ENCODE peak calls at places on chromosomes 1 and 21, in six cellular contexts. P is suprapubic skin, Z is stomach, B is transverse colon, F is K562, C is GM12878. V is an unnamed sample.

GRCh38 chr1:10561955-10562354 is 87.2 kb downstream of the PEX14 start:
- DNase-seq in Z (no peak), B (no peak), P (no peak), F (no peak), C (no peak), V (no peak)

GRCh38 chr1:23554481-23555224 is 4.6 kb downstream of the ID3 start:
- DNase-seq in C (no peak), F (peak), B (peak), P (peak), Z (peak), V (peak)

GRCh38 chr1:12539705-12540579 is 78.1 kb downstream of the DHRS3 start:
- DNase-seq in P (peak), Z (peak), C (no peak), B (peak), F (peak), V (peak)

GRCh38 chr1:100187912-100188311 is 9.9 kb upstream of the LRRC39 start:
- DNase-seq in C (no peak), F (no peak), P (peak), Z (peak), B (peak), V (no peak)

GRCh38 chr1:100415217-100415778 is 63.0 kb downstream of the CDC14A start:
- DNase-seq in Z (no peak), F (no peak), P (no peak), B (no peak), C (no peak), V (no peak)

GRCh38 chr1:240888039-240888786 is 276.3 kb upstream of the GREM2 start:
- DNase-seq in C (no peak), F (peak), B (peak), P (no peak), Z (peak), V (no peak)

GRCh38 chr1:117146570-117147340 is 25.2 kb upstream of the TRIM45 start:
- DNase-seq in B (no peak), C (no peak), Z (no peak), F (no peak), P (no peak), V (no peak)

GRCh38 chr1:79042117-79042516 is 35.6 kb upstream of the ADGRL4 start:
- DNase-seq in P (no peak), F (no peak), B (no peak), Z (no peak), C (peak), V (no peak)

GRCh38 chr1:172383541-172383940 is 36.9 kb upstream of the C1orf105 start:
- DNase-seq in B (no peak), F (no peak), P (no peak), Z (no peak), C (no peak), V (no peak)

GRCh38 chr1:35637401-35637809 is 3.9 kb downstream of the PSMB2 start:
- DNase-seq in Z (no peak), C (peak), B (no peak), P (no peak), F (no peak), V (no peak)

GRCh38 chr1:233361876-233362275 is 34.4 kb downstream of the MAP3K21 start:
- DNase-seq in C (no peak), F (no peak), Z (no peak), P (no peak), B (no peak), V (no peak)

GRCh38 chr1:147851149-147851548 is 51.4 kb upstream of the GJA8 start:
- DNase-seq in P (no peak), Z (no peak), C (no peak), B (no peak), F (peak), V (no peak)

GRCh38 chr1:16204634-16205332 is 7.7 kb downstream of the ARHGEF19 start:
- DNase-seq in F (peak), C (no peak), Z (peak), P (no peak), B (peak), V (no peak)

GRCh38 chr1:6171546-6172124 is 8.5 kb downstream of the CHD5 start:
- DNase-seq in B (no peak), P (no peak), F (peak), Z (no peak), C (no peak), V (no peak)

GRCh38 chr1:40582121-40582520 is 50.7 kb downstream of the ZNF684 start:
- DNase-seq in B (no peak), P (no peak), Z (no peak), C (no peak), F (no peak), V (no peak)

GRCh38 chr1:18948913-18949688 is 7.4 kb downstream of the IFFO2 start:
- DNase-seq in P (no peak), B (no peak), Z (peak), C (no peak), F (no peak), V (no peak)

GRCh38 chr1:179876289-179876715 is 1.3 kb downstream of the TOR1AIP2 start:
- DNase-seq in F (no peak), C (no peak), B (peak), P (no peak), Z (no peak), V (no peak)

GRCh38 chr1:218447010-218447689 is 102.0 kb downstream of the TGFB2 start:
- DNase-seq in C (no peak), P (no peak), B (no peak), F (no peak), Z (no peak), V (no peak)

GRCh38 chr21:17725339-17725738 is 93.8 kb downstream of the C21orf91 start:
- DNase-seq in F (no peak), C (no peak), B (no peak), Z (no peak), P (no peak), V (no peak)

GRCh38 chr1:88595355-88595754 is 88.7 kb upstream of the PKN2 start:
- DNase-seq in Z (no peak), C (peak), B (no peak), P (no peak), F (peak), V (no peak)

GRCh38 chr1:234611799-234612351 is 1.9 kb upstream of the IRF2BP2 start:
- DNase-seq in P (peak), B (peak), F (no peak), C (no peak), Z (peak), V (no peak)

GRCh38 chr1:181043025-181043880 is 9.5 kb downstream of the MR1 start:
- DNase-seq in F (no peak), P (no peak), Z (no peak), C (no peak), B (peak), V (no peak)

GRCh38 chr1:55402117-55402516 is 187.0 kb upstream of the USP24 start:
- DNase-seq in C (no peak), Z (no peak), P (no peak), F (no peak), B (no peak), V (no peak)

GRCh38 chr1:181119076-181119989 is 30.8 kb downstream of the IER5 start:
- DNase-seq in F (no peak), P (no peak), Z (no peak), B (no peak), C (no peak), V (no peak)

GRCh38 chr21:20662523-20662922 is 335.7 kb upstream of the NCAM2 start:
- DNase-seq in Z (no peak), B (no peak), P (no peak), F (no peak), C (no peak), V (no peak)

GRCh38 chr1:194570449-194570848 is 1384.0 kb upstream of the B3GALT2 start:
- DNase-seq in Z (no peak), F (no peak), P (no peak), C (no peak), B (no peak), V (no peak)

GRCh38 chr1:36494971-36495370 is 12.3 kb upstream of the CSF3R start:
- DNase-seq in C (no peak), F (no peak), Z (no peak), B (no peak), P (no peak), V (no peak)

GRCh38 chr1:241447056-241447649 is 72.4 kb downstream of the FH start:
- DNase-seq in P (no peak), Z (no peak), F (no peak), B (no peak), C (no peak), V (no peak)

GRCh38 chr21:44300262-44300959 is 558 bp downstream of the PFKL start:
- DNase-seq in F (peak), P (peak), B (peak), Z (peak), C (no peak), V (peak)

GRCh38 chr1:248886237-248886895 is 19.7 kb upstream of the PGBD2 start:
- DNase-seq in C (no peak), F (no peak), B (no peak), Z (no peak), P (no peak), V (no peak)

GRCh38 chr1:10557714-10558113 is 83.0 kb downstream of the PEX14 start:
- DNase-seq in F (no peak), Z (no peak), C (no peak), B (no peak), P (no peak), V (no peak)

GRCh38 chr1:37574834-37575479 is 18.2 kb downstream of the DNALI1 start:
- DNase-seq in F (no peak), Z (no peak), C (no peak), P (no peak), B (no peak), V (no peak)

DNA sequence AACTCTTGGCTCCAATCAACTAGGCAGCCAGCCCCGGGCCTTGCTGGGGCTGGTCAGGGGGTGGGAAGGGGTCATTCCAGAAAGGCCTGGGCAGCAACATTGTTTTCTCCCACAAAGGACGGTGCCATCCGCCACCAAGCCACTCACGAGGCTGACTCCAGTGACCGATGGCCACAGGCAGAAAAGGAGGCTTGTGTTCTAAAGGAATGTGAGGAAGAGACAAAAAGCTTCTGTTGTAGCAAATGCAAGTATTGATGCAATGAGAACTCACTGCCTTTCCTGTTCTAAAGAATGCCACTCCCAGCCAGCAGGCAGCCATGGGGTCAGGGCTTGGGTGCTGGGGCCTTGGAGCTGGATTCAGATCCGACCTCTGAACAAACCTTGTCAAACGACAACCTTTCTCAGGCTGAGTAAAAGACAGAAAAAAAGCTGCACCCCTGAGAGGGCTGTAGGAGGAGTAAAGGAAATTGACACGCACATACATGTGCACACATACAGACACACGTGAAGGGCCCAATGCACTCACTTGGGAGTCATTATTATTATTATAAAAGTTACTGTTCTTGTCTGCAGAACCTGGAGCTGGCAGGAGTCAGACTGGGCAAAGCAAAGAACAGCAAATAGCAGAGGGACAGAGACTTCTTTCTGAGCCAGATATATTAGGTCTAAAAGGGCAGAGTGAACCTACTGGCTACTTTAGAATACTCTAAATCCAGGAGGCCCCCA is 13.9 kb upstream of the PRMT2 start:
- DNase-seq in B (no peak), P (peak), F (no peak), C (no peak), Z (no peak), V (no peak)
- TF ChIP-seq EP300 in B (no peak), P (no peak), F (no peak), C (no peak), Z (no peak), V (no peak)

GRCh38 chr1:2151252-2151651 is 43.3 kb downstream of the FAAP20 start:
- DNase-seq in F (no peak), P (no peak), C (no peak), Z (no peak), B (no peak), V (no peak)

GRCh38 chr1:2150836-2151235 is 43.7 kb downstream of the FAAP20 start:
- DNase-seq in C (no peak), B (no peak), F (no peak), Z (no peak), P (no peak), V (no peak)

GRCh38 chr1:2145946-2146835 is 48.4 kb downstream of the FAAP20 start:
- DNase-seq in Z (no peak), C (no peak), F (no peak), B (no peak), P (no peak), V (no peak)

GRCh38 chr1:2146836-2147517 is 47.6 kb downstream of the FAAP20 start:
- DNase-seq in C (no peak), F (no peak), Z (no peak), P (no peak), B (no peak), V (no peak)

DNA sequence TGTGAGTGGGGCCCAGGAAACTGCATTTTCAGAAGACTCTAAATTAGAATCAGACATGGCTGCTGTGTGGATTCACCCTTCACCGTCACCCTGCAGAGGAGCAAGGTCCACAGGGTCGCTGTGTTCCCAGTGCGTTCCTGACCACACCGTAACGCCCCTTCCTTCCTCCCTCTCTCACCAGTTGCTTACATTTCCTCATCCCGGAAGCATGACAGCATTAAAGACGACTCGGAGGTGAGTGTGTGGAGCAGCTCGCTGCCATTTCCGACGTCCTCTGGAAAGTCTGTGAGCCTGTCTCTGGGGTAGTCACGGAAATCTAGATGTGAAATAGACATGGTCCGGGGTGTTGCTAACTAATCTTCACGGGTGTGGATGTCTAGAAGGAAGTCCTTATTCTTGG is 45.9 kb downstream of the FAAP20 start:
- DNase-seq in C (no peak), P (no peak), B (peak), Z (peak), F (no peak), V (no peak)
- TF ChIP-seq POLR2AphosphoS5 in C (no peak), P (no peak), B (no peak), Z (peak), F (no peak), V (peak)

DNA sequence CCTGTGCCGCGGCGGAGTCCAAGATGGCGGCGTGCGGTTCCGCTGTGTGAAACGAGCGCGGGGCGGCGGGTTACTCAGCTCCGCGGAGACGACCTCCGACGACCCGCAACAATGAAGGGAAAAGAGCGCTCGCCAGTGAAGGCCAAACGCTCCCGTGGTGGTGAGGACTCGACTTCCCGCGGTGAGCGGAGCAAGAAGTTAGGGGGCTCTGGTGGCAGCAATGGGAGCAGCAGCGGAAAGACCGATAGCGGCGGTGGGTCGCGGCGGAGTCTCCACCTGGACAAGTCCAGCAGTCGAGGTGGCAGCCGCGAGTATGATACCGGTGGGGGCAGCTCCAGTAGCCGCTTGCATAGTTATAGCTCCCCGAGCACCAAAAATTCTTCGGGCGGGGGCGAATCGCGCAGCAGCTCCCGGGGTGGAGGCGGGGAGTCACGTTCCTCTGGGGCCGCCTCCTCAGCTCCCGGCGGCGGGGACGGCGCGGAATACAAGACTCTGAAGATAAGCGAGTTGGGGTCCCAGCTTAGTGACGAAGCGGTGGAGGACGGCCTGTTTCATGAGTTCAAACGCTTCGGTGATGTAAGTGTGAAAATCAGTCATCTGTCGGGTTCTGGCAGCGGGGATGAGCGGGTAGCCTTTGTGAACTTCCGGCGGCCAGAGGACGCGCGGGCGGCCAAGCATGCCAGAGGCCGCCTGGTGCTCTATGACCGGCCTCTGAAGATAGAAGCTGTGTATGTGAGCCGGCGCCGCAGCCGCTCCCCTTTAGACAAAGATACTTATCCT is 440 bp downstream of the RBM15 start:
- DNase-seq in C (no peak), F (peak), Z (peak), P (peak), B (peak), V (peak)
- TF ChIP-seq EP300 in C (no peak), F (no peak), Z (no peak), P (no peak), B (no peak), V (no peak)

DNA sequence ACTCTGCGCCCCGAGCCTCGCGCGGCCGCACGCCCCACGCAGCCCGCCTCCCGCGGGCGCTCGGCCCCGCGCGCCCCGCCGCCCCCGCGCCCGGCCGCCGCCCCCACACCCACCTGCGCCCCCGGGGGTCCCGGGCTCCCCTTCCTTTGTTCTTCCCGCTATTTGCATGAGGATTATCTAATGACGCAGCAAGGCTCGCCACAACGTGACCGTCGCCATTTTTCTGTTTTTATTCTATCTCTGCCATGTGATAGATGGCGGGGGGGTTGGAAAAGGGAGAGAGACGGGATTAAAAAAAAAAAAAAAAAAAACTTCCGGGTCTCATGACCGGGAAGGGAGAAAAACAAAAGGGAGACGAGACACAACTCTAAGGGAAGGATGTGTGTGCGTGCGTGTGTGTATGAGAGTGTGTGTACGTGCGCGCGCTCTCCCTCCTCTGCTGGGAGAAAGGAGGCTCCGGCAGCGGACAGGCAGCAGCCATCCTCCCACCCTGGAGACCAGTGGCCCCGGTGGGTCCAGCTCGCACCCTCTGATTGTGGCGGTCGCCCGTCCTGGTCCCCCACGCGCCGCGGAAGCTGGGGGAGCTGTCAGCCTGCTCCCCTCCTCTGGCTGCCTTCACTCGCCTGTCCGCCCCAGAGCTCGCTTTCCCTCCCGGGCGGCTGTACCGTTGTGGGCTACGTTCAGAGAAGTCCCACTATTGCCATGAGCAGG is 80.4 kb upstream of the AK4 start:
- DNase-seq in B (peak), C (no peak), P (peak), F (peak), Z (peak), V (peak)
- TF ChIP-seq POLR2AphosphoS5 in B (peak), C (no peak), P (no peak), F (no peak), Z (peak), V (peak)

GRCh38 chr1:183234660-183235476 is 48.8 kb downstream of the LAMC2 start:
- DNase-seq in F (peak), B (peak), C (no peak), Z (peak), P (peak), V (no peak)
- TF ChIP-seq EP300 in F (no peak), B (no peak), C (no peak), Z (no peak), P (no peak), V (no peak)

GRCh38 chr1:196403803-196404690 is 204.2 kb downstream of the KCNT2 start:
- DNase-seq in Z (no peak), P (no peak), B (no peak), C (no peak), F (no peak), V (no peak)

GRCh38 chr1:196399713-196400112 is 208.5 kb downstream of the KCNT2 start:
- DNase-seq in B (no peak), Z (no peak), F (no peak), P (no peak), C (no peak), V (no peak)

GRCh38 chr1:196401454-196401838 is 206.8 kb downstream of the KCNT2 start:
- DNase-seq in C (no peak), P (no peak), B (no peak), F (no peak), Z (no peak), V (no peak)

GRCh38 chr1:196405839-196406238 is 202.4 kb downstream of the KCNT2 start:
- DNase-seq in P (no peak), B (no peak), C (no peak), Z (no peak), F (no peak), V (no peak)

DNA sequence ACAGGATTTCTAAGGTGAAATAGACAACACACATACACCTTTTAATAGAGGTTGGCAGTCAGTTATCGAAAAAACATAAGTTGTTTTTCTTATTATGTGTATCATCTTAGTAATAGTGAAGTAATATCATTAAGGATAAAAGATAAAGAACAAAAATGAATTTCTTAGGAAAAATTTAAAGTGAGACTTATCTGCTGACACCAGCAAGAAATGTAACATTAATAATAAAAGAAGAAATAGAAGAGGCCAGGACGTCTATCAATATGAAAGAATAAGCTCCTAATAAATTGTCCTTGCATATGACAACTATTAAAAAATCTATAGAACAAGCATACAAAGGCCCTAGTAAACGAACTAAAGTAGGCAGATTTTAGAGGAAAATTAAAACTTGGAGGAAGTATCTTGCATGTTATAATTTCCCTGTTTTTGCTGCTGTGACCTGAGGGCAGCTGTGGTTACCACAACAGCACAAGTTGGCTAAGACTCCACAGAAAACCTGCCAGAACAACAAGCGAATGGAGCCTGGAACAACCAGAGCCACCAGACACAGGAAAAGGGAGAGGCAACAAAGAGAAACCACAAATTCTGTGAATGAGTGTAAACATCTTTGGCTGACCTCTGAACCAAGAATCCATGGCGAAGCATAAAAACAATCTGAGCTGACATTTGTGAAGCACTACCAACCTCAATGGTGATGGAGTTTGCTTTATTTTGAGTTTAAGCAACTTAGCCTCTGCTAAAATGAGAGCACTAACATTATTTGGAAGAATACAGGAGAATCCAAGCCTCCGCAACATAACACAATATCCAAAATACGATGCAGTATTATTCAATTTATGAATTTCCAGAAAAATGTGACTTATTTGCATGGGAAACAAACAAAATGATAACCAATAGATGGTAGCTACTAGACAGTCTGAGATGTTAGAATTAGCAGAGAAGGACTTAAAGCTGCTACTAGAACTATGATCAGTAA is 207.5 kb downstream of the KCNT2 start:
- DNase-seq in B (peak), P (peak), C (no peak), F (no peak), Z (no peak), V (peak)
- TF ChIP-seq POLR2AphosphoS5 in B (no peak), P (no peak), C (no peak), F (no peak), Z (no peak), V (no peak)